ENCODE peak calls at places on chromosome 16, in four cellular contexts. One of them, this sample, is unnamed.

GRCh38 chr16:70252355-70252988 is 732 bp upstream of the EXOSC6 start:
- DNase-seq in K562: peak
- DNase-seq in GM12878: no peak
- DNase-seq in HepG2: no peak
- DNase-seq in this sample: no peak

GRCh38 chr16:77585852-77586251 is 136.5 kb upstream of the NUDT7 start:
- DNase-seq in K562: no peak
- DNase-seq in GM12878: no peak
- DNase-seq in HepG2: no peak
- DNase-seq in this sample: no peak

GRCh38 chr16:68368602-68368944 is 57.8 kb downstream of the PRMT7 start:
- DNase-seq in GM12878: no peak
- DNase-seq in K562: no peak
- DNase-seq in HepG2: no peak
- DNase-seq in this sample: no peak

GRCh38 chr16:14394834-14395233 is 235.2 kb downstream of the PARN start:
- DNase-seq in HepG2: no peak
- DNase-seq in GM12878: no peak
- DNase-seq in K562: no peak
- DNase-seq in this sample: no peak

GRCh38 chr16:23679274-23679985 is 741 bp downstream of the PLK1 start:
- DNase-seq in HepG2: peak
- DNase-seq in K562: peak
- DNase-seq in GM12878: no peak
- DNase-seq in this sample: peak

GRCh38 chr16:86887416-86887815 is 309.1 kb downstream of the FOXL1 start:
- DNase-seq in HepG2: no peak
- DNase-seq in K562: no peak
- DNase-seq in GM12878: no peak
- DNase-seq in this sample: no peak

GRCh38 chr16:17369441-17369951 is 101.3 kb downstream of the XYLT1 start:
- DNase-seq in GM12878: peak
- DNase-seq in K562: no peak
- DNase-seq in HepG2: no peak
- DNase-seq in this sample: no peak

GRCh38 chr16:47143677-47144558 is at the start of gene NETO2:
- DNase-seq in HepG2: peak
- DNase-seq in GM12878: no peak
- DNase-seq in K562: peak
- DNase-seq in this sample: no peak

GRCh38 chr16:4071686-4072561 is 44.3 kb downstream of the ADCY9 start:
- DNase-seq in HepG2: no peak
- DNase-seq in K562: peak
- DNase-seq in GM12878: no peak
- DNase-seq in this sample: no peak

GRCh38 chr16:20904507-20905079 is 4.0 kb downstream of the LYRM1 start:
- DNase-seq in K562: no peak
- DNase-seq in HepG2: peak
- DNase-seq in GM12878: peak
- DNase-seq in this sample: no peak

GRCh38 chr16:2429771-2430663 is 770 bp downstream of the CCNF start:
- DNase-seq in HepG2: peak
- DNase-seq in K562: peak
- DNase-seq in GM12878: no peak
- DNase-seq in this sample: no peak

GRCh38 chr16:71410146-71410545 is 31.7 kb downstream of the TLE7 start:
- DNase-seq in GM12878: no peak
- DNase-seq in K562: no peak
- DNase-seq in HepG2: no peak
- DNase-seq in this sample: no peak

GRCh38 chr16:75385507-75386152 is 47.7 kb downstream of the CFDP1 start:
- DNase-seq in K562: peak
- DNase-seq in HepG2: peak
- DNase-seq in GM12878: peak
- DNase-seq in this sample: no peak
- TF ChIP-seq KDM1A in K562: no peak
- TF ChIP-seq KDM1A in HepG2: no peak
- TF ChIP-seq KDM1A in GM12878: no peak
- TF ChIP-seq KDM1A in this sample: no peak

GRCh38 chr16:11668590-11669379 is 530 bp downstream of the SNN start:
- DNase-seq in GM12878: no peak
- DNase-seq in HepG2: no peak
- DNase-seq in K562: no peak
- DNase-seq in this sample: peak

GRCh38 chr16:11667824-11668589 is at the start of gene SNN:
- DNase-seq in GM12878: no peak
- DNase-seq in HepG2: peak
- DNase-seq in K562: peak
- DNase-seq in this sample: no peak

GRCh38 chr16:11666108-11667055 is 1.9 kb upstream of the SNN start:
- DNase-seq in HepG2: no peak
- DNase-seq in K562: no peak
- DNase-seq in GM12878: no peak
- DNase-seq in this sample: no peak

GRCh38 chr16:11665071-11665491 is 3.2 kb upstream of the SNN start:
- DNase-seq in HepG2: no peak
- DNase-seq in GM12878: no peak
- DNase-seq in K562: no peak
- DNase-seq in this sample: peak

DNA sequence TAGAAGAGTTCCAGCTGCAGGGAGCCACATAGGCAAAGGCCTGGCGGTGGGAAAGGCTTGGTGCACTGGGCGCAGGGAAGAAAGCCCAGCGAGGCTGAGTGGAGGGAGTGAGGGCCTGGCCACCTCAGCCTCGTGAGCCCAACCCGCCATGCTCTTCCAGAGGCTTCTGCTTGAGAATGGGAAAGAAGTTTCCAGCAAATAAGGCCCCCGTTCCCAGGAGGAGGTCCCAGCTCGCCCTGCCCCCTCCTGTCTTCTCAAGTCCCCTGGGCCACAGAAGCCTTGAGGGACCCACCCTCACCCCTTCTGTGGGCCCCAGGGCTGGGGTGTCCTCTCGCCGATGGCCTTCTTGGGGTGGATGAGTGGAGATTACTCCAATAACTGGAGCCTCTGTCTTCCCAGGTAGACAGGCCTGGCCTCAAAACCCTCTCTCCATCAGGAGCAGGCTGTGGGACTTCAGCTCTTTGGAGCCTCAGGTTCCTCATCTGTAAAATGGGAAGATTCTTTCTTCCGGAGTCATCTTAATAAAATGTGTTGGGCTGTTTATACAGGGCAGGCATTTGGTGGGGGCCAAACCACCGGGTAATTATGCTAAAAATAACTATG is 933 bp upstream of the SNN start:
- DNase-seq in GM12878: no peak
- DNase-seq in HepG2: no peak
- DNase-seq in K562: no peak
- DNase-seq in this sample: no peak
- H2AFZ ChIP-seq in GM12878: no peak
- H2AFZ ChIP-seq in HepG2: no peak
- H2AFZ ChIP-seq in K562: peak
- H2AFZ ChIP-seq in this sample: no peak

DNA sequence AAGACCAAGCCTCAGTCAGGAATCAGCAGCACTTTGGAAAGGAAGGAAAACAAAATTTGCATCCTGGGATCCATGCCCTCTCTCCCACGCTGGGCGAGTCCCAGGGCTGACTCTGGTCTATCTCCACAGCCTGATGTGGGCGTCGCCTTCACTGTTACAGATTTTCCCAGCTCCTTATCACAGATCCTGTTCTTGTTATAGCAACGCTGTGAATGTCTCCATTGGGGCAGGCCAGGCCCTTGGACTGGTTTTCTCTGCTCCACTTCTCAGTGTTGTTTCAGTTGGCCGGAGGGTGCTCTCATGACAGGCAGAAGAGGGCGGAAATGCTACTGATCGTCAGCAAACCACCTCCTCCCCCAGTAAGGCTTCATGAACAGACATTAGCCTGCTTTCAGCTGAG is 127.9 kb upstream of the CDH11 start:
- DNase-seq in HepG2: no peak
- DNase-seq in K562: no peak
- DNase-seq in GM12878: no peak
- DNase-seq in this sample: no peak
- TF ChIP-seq KDM1A in HepG2: no peak
- TF ChIP-seq KDM1A in K562: no peak
- TF ChIP-seq KDM1A in GM12878: no peak
- TF ChIP-seq KDM1A in this sample: no peak

DNA sequence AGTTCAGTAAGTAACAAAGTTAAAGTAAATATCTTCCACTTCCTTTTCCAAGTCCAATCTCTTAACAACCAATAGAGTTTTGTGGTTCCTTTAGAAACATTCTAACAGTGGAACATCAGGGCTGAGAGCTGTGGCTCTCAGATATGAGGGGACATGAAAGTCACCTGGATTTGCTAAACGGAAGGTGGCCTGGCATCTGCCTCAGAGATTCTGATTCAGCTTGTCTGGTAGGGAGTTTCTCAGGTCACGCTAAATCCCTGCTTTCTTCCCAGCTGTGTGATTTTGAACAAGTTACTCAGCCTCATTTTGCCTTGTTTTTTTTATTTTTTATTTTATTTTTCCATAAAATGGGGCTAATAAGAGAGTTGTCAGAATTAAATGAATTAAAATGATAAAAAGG is 411.0 kb upstream of the CDH11 start:
- DNase-seq in K562: no peak
- DNase-seq in HepG2: no peak
- DNase-seq in GM12878: no peak
- DNase-seq in this sample: no peak
- H2AFZ ChIP-seq in K562: no peak
- H2AFZ ChIP-seq in HepG2: no peak
- H2AFZ ChIP-seq in GM12878: no peak
- H2AFZ ChIP-seq in this sample: no peak